ENCODE peak calls at places on chromosomes 16 and 17, in four cellular contexts. One of them, this sample, is unnamed.

GRCh38 chr17:76474894-76475293 is 7.5 kb downstream of the AANAT start:
- DNase-seq in fibroblast of mammary gland: no peak
- DNase-seq in PC-3: no peak
- DNase-seq in AG04449: no peak
- DNase-seq in this sample: no peak

GRCh38 chr17:80919331-80920284 is 72.0 kb upstream of the CHMP6 start:
- DNase-seq in fibroblast of mammary gland: no peak
- DNase-seq in PC-3: no peak
- DNase-seq in AG04449: no peak
- DNase-seq in this sample: no peak

GRCh38 chr16:76696876-76697275 is 419.7 kb downstream of the CNTNAP4 start:
- DNase-seq in fibroblast of mammary gland: no peak
- DNase-seq in PC-3: no peak
- DNase-seq in AG04449: no peak
- DNase-seq in this sample: no peak

GRCh38 chr17:81003711-81004335 is 12.2 kb downstream of the CHMP6 start:
- DNase-seq in fibroblast of mammary gland: no peak
- DNase-seq in PC-3: no peak
- DNase-seq in AG04449: no peak
- DNase-seq in this sample: no peak

GRCh38 chr17:82704886-82705285 is 6.4 kb upstream of the RAB40B start:
- DNase-seq in fibroblast of mammary gland: no peak
- DNase-seq in PC-3: no peak
- DNase-seq in AG04449: no peak
- DNase-seq in this sample: no peak

GRCh38 chr17:5757306-5757907 is 173.1 kb upstream of the NLRP1 start:
- DNase-seq in fibroblast of mammary gland: no peak
- DNase-seq in PC-3: no peak
- DNase-seq in AG04449: no peak
- DNase-seq in this sample: no peak

GRCh38 chr17:30336369-30337171 is 2.7 kb upstream of the TMIGD1 start:
- DNase-seq in fibroblast of mammary gland: peak; percentile 64
- DNase-seq in PC-3: peak; percentile 68
- DNase-seq in AG04449: no peak
- DNase-seq in this sample: peak; percentile 32

GRCh38 chr17:82228278-82228841 is 482 bp upstream of the SLC16A3 start:
- DNase-seq in fibroblast of mammary gland: no peak
- DNase-seq in PC-3: no peak
- DNase-seq in AG04449: no peak
- DNase-seq in this sample: no peak

GRCh38 chr17:66354981-66355380 is 52.6 kb downstream of the PRKCA start:
- DNase-seq in fibroblast of mammary gland: peak; percentile 66
- DNase-seq in PC-3: no peak
- DNase-seq in AG04449: no peak
- DNase-seq in this sample: no peak

GRCh38 chr16:67459066-67459857 is 21.7 kb downstream of the ATP6V0D1 start:
- DNase-seq in fibroblast of mammary gland: no peak
- DNase-seq in PC-3: no peak
- DNase-seq in AG04449: no peak
- DNase-seq in this sample: no peak

GRCh38 chr17:9240659-9241370 is 219.5 kb downstream of the NTN1 start:
- DNase-seq in fibroblast of mammary gland: peak; percentile 56
- DNase-seq in PC-3: no peak
- DNase-seq in AG04449: no peak
- DNase-seq in this sample: no peak

GRCh38 chr17:17840751-17841591 is 4.2 kb upstream of the SREBF1 start:
- DNase-seq in fibroblast of mammary gland: peak; percentile 74
- DNase-seq in PC-3: peak; percentile 31
- DNase-seq in AG04449: no peak
- DNase-seq in this sample: no peak

GRCh38 chr17:2828396-2829038 is 32.3 kb downstream of the RAP1GAP2 start:
- DNase-seq in fibroblast of mammary gland: peak; percentile 40
- DNase-seq in PC-3: peak; percentile 72
- DNase-seq in AG04449: no peak
- DNase-seq in this sample: peak; percentile 15

GRCh38 chr17:81097134-81097942 is 62.4 kb downstream of the BAIAP2 start:
- DNase-seq in fibroblast of mammary gland: peak; percentile 86
- DNase-seq in PC-3: peak; percentile 81
- DNase-seq in AG04449: no peak
- DNase-seq in this sample: no peak

GRCh38 chr16:77531741-77532140 is 96.9 kb upstream of the ADAMTS18 start:
- DNase-seq in fibroblast of mammary gland: peak; percentile 93
- DNase-seq in PC-3: peak; percentile 61
- DNase-seq in AG04449: peak; percentile 1
- DNase-seq in this sample: peak; percentile 66

GRCh38 chr16:74724820-74725549 is 24.3 kb upstream of the MLKL start:
- DNase-seq in fibroblast of mammary gland: peak; percentile 29
- DNase-seq in PC-3: no peak
- DNase-seq in AG04449: peak; percentile 29
- DNase-seq in this sample: no peak

GRCh38 chr16:87006789-87007745 is 310.1 kb downstream of the C16orf95 start:
- DNase-seq in fibroblast of mammary gland: peak; percentile 56
- DNase-seq in PC-3: no peak
- DNase-seq in AG04449: no peak
- DNase-seq in this sample: no peak
- TF ChIP-seq CTCF in fibroblast of mammary gland: no peak
- TF ChIP-seq CTCF in PC-3: no peak
- TF ChIP-seq CTCF in AG04449: no peak
- TF ChIP-seq CTCF in this sample: no peak

DNA sequence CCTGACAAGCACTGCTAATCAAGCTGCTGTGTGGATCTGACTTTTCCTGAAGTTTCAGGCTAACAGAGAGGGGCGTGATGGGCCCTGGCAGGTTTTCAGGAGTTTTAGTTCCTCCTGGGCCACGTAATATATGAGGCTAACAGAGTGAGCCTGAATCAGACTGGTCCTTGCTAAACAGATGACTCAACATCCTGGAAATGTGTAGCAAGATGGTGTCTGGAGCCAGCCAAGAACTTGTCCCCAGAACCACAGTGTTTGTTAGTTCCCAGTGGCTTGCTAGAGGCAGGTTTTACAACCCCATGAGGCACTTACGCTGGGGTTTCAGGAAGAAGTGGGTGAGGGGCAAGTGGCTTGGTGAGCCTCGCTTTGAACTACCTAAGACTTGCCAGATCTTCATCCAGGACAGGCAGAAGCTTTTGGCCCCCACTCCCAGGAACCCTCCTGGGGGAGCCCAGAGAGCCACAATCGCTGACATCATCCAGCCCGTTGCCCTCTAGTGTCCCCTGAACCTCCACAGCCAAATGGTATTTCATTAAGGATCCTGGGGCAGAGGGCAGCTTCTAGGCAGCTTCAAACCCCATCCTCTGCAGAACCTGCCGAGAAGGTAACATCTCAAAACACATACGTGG is 15.9 kb downstream of the TMEM92 start:
- DNase-seq in fibroblast of mammary gland: peak; percentile 100
- DNase-seq in PC-3: peak; percentile 98
- DNase-seq in AG04449: peak; percentile 96
- DNase-seq in this sample: peak; percentile 96
- H3K4me3 ChIP-seq in fibroblast of mammary gland: peak overlapping the region; percentile 48
- H3K4me3 ChIP-seq in PC-3: peak overlapping the region; percentile 50
- H3K4me3 ChIP-seq in AG04449: peak overlapping the region; percentile 52
- H3K4me3 ChIP-seq in this sample: peak overlapping the region; percentile 31

DNA sequence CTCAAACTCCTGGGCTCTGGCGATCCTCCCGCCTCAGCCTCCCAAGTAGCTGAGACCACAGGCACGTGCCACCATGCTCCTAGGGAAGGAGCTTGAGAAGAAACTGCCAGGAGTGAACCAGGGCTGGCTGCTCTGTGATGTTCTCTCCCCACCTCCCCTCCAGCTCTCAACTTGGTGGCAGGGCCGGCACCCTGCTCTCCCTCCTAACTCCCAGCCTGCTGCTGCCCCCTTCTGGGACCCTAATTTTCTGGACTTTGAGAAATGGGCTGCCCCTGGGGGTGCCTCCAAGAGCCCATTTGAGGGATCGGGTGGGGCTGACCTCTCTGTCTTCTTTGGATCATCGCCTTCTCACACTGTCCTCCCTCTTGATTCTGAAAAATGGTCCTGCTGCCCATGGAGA is 14.9 kb upstream of the STAT3 start:
- DNase-seq in fibroblast of mammary gland: no peak
- DNase-seq in PC-3: no peak
- DNase-seq in AG04449: no peak
- DNase-seq in this sample: no peak
- TF ChIP-seq CTCF in fibroblast of mammary gland: peak; percentile 7
- TF ChIP-seq CTCF in PC-3: no peak
- TF ChIP-seq CTCF in AG04449: no peak
- TF ChIP-seq CTCF in this sample: peak; percentile 19

GRCh38 chr17:49000943-49001342 is 3.8 kb downstream of the IGF2BP1 start:
- DNase-seq in fibroblast of mammary gland: no peak
- DNase-seq in PC-3: no peak
- DNase-seq in AG04449: peak; percentile 57
- DNase-seq in this sample: no peak

GRCh38 chr17:48996696-48997102 is 486 bp upstream of the IGF2BP1 start:
- DNase-seq in fibroblast of mammary gland: no peak
- DNase-seq in PC-3: no peak
- DNase-seq in AG04449: no peak
- DNase-seq in this sample: no peak

GRCh38 chr17:48997827-48998556 is 807 bp downstream of the IGF2BP1 start:
- DNase-seq in fibroblast of mammary gland: no peak
- DNase-seq in PC-3: no peak
- DNase-seq in AG04449: no peak
- DNase-seq in this sample: no peak

GRCh38 chr17:48997103-48997826 is at the start of gene IGF2BP1:
- DNase-seq in fibroblast of mammary gland: peak; percentile 18
- DNase-seq in PC-3: no peak
- DNase-seq in AG04449: no peak
- DNase-seq in this sample: no peak

DNA sequence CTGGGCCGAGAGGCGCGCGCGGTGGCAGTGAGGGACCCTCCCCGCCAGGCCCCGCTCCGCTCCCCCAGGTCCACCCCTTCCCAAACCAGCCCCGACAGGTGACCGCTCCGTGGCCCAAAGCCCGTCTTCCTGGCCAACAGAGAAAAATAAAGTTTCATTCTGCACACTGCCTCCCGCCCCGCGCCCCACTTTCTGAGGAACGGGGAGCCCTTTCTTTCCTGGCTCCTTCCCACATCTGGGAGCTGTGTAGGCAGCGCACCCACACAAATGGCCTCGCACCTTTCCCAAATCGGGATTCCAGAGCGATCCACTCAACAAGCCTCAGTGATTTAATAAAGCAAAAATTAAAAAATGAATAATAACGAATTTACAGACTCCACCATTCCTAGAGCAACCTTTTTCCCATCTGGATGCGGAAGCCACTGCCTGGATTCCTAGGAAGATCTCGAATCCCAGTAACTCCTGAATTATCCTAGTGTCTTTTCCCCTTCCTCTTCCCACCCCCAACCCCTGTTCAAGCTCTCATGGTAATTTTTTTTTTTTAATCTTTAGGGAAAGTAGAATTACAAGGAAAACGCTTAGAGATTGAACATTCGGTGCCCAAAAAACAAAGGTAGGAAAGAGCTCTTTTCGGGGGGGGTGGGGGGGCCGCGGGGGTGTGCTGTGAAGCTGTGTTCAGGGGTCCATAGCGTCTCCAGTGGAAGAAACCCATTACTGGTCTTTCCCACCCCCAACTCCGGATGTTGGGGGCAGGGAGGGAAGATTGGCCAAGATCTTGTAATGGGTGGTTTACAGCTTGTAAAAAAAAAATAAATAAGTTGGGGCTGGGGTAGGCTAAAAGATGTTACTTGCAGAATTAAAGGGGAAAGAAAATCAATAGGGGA is 1.6 kb downstream of the IGF2BP1 start:
- DNase-seq in fibroblast of mammary gland: no peak
- DNase-seq in PC-3: no peak
- DNase-seq in AG04449: no peak
- DNase-seq in this sample: no peak
- H3K4me3 ChIP-seq in fibroblast of mammary gland: no peak overlapping the region
- H3K4me3 ChIP-seq in PC-3: no peak overlapping the region
- H3K4me3 ChIP-seq in AG04449: peak overlapping the region; percentile 91
- H3K4me3 ChIP-seq in this sample: peak overlapping the region; percentile 58

DNA sequence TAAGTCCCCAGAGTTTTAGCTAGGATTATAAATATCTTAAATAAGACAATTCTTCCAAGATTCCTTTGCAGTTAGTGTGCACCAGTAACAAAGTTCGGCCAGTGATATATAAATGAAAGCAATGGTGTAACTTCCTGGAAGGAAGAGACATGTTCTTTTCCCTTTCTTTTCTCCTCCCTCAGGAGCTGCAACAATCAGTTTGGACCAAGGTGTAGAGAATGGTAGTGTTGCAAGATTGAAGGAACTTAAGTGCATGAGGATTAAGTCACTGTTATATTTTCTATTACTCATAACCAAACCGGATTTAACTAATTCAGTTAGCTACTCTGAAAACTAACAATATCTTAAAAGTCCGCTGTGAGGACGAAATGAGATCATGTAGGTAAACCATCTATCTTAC is 68.9 kb upstream of the KCNJ16 start:
- DNase-seq in fibroblast of mammary gland: peak; percentile 25
- DNase-seq in PC-3: peak; percentile 83
- DNase-seq in AG04449: no peak
- DNase-seq in this sample: no peak
- TF ChIP-seq CTCF in fibroblast of mammary gland: no peak
- TF ChIP-seq CTCF in PC-3: no peak
- TF ChIP-seq CTCF in AG04449: no peak
- TF ChIP-seq CTCF in this sample: no peak

GRCh38 chr16:89499767-89500166 is 8.4 kb upstream of the SPG7 start:
- DNase-seq in fibroblast of mammary gland: no peak
- DNase-seq in PC-3: no peak
- DNase-seq in AG04449: no peak
- DNase-seq in this sample: no peak
- H3K4me3 ChIP-seq in fibroblast of mammary gland: no peak overlapping the region
- H3K4me3 ChIP-seq in PC-3: no peak overlapping the region
- H3K4me3 ChIP-seq in AG04449: no peak overlapping the region
- H3K4me3 ChIP-seq in this sample: no peak overlapping the region

GRCh38 chr16:81684242-81684837 is 94.8 kb upstream of the PLCG2 start:
- DNase-seq in fibroblast of mammary gland: no peak
- DNase-seq in PC-3: no peak
- DNase-seq in AG04449: no peak
- DNase-seq in this sample: no peak

GRCh38 chr16:81688182-81688581 is 90.9 kb upstream of the PLCG2 start:
- DNase-seq in fibroblast of mammary gland: no peak
- DNase-seq in PC-3: peak; percentile 31
- DNase-seq in AG04449: no peak
- DNase-seq in this sample: no peak

GRCh38 chr16:81686391-81687182 is 92.5 kb upstream of the PLCG2 start:
- DNase-seq in fibroblast of mammary gland: no peak
- DNase-seq in PC-3: no peak
- DNase-seq in AG04449: no peak
- DNase-seq in this sample: no peak

GRCh38 chr16:81684901-81685300 is 94.2 kb upstream of the PLCG2 start:
- DNase-seq in fibroblast of mammary gland: no peak
- DNase-seq in PC-3: no peak
- DNase-seq in AG04449: no peak
- DNase-seq in this sample: no peak

DNA sequence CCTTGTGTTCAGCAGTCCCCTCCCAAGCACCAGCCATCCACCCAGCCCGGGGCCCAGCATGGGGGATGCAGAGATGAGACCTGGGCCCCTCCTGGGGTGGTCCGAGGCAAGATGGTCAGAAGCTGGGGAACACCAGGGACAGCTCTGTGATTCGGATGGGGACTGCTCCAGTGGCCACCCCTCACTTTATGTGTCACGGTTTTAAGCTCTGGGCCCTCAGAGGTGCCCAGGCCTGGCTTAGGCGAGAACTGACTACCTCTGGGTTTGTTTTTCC is 92.0 kb upstream of the PLCG2 start:
- DNase-seq in fibroblast of mammary gland: no peak
- DNase-seq in PC-3: no peak
- DNase-seq in AG04449: no peak
- DNase-seq in this sample: no peak
- TF ChIP-seq CTCF in fibroblast of mammary gland: no peak
- TF ChIP-seq CTCF in PC-3: no peak
- TF ChIP-seq CTCF in AG04449: no peak
- TF ChIP-seq CTCF in this sample: no peak

GRCh38 chr17:61410555-61411089 is 11.0 kb downstream of the TBX2 start:
- DNase-seq in fibroblast of mammary gland: peak; percentile 84
- DNase-seq in PC-3: no peak
- DNase-seq in AG04449: no peak
- DNase-seq in this sample: no peak
- H3K4me3 ChIP-seq in fibroblast of mammary gland: peak overlapping the region; percentile 30
- H3K4me3 ChIP-seq in PC-3: no peak overlapping the region
- H3K4me3 ChIP-seq in AG04449: no peak overlapping the region
- H3K4me3 ChIP-seq in this sample: no peak overlapping the region